ENCODE peak calls at places on chromosomes 1 and 21, in eight cellular contexts. J is sigmoid colon, V is GM23338, C is tibial artery, K is A549, O is PC-3, E is AG09309, S is GM12878. G is an unnamed sample.

GRCh38 chr1:227891223-227891954 is 56.3 kb downstream of the WNT9A start:
- DNase-seq in J (peak; percentile 57), V (no peak), C (peak; percentile 48), K (no peak), O (peak; percentile 44), E (no peak), S (no peak), G (no peak)

GRCh38 chr1:192826791-192827477 is 18.1 kb downstream of the RGS2 start:
- DNase-seq in J (no peak), V (no peak), C (no peak), K (peak; percentile 11), O (peak; percentile 91), E (no peak), S (no peak), G (no peak)

GRCh38 chr1:77829851-77830250 is 50.4 kb downstream of the MIGA1 start:
- DNase-seq in J (no peak), V (no peak), C (no peak), K (no peak), O (no peak), E (no peak), S (no peak), G (no peak)

GRCh38 chr1:240803151-240803550 is 191.2 kb upstream of the GREM2 start:
- DNase-seq in J (no peak), V (no peak), C (no peak), K (peak; percentile 61), O (peak; percentile 96), E (peak; percentile 23), S (no peak), G (no peak)

GRCh38 chr1:46362158-46362557 is 21.6 kb downstream of the NSUN4 start:
- DNase-seq in J (peak; percentile 5), V (no peak), C (no peak), K (no peak), O (no peak), E (no peak), S (no peak), G (no peak)

GRCh38 chr1:31398246-31398645 is 14.8 kb upstream of the SERINC2 start:
- DNase-seq in J (no peak), V (no peak), C (no peak), K (no peak), O (no peak), E (no peak), S (no peak), G (no peak)

GRCh38 chr1:110605446-110605845 is 712 bp downstream of the KCNA2 start:
- DNase-seq in J (no peak), V (no peak), C (no peak), K (no peak), O (no peak), E (no peak), S (no peak), G (no peak)

GRCh38 chr1:41015894-41016470 is 5.5 kb downstream of the SLFNL1 start:
- DNase-seq in J (no peak), V (no peak), C (peak; percentile 54), K (no peak), O (no peak), E (no peak), S (no peak), G (no peak)

GRCh38 chr1:81876901-81877750 is 76.4 kb downstream of the ADGRL2 start:
- DNase-seq in J (no peak), V (peak; percentile 38), C (no peak), K (no peak), O (no peak), E (no peak), S (no peak), G (peak; percentile 52)

GRCh38 chr1:58158006-58158405 is 388.5 kb downstream of the OMA1 start:
- DNase-seq in J (no peak), V (no peak), C (no peak), K (no peak), O (no peak), E (no peak), S (no peak), G (no peak)

GRCh38 chr1:240768979-240769378 is 157.0 kb upstream of the GREM2 start:
- DNase-seq in J (no peak), V (peak; percentile 7), C (no peak), K (no peak), O (peak; percentile 39), E (no peak), S (no peak), G (no peak)

GRCh38 chr1:225654277-225654597 is 1.3 kb upstream of the ENAH start:
- DNase-seq in J (no peak), V (peak; percentile 29), C (no peak), K (peak; percentile 37), O (no peak), E (no peak), S (no peak), G (no peak)

GRCh38 chr1:178323067-178323466 is 173.7 kb downstream of the CLEC20A start:
- DNase-seq in J (no peak), V (no peak), C (no peak), K (no peak), O (peak; percentile 65), E (no peak), S (no peak), G (no peak)

GRCh38 chr1:46529031-46529630 is 22.3 kb downstream of the KNCN start:
- DNase-seq in J (no peak), V (no peak), C (no peak), K (no peak), O (peak; percentile 40), E (no peak), S (no peak), G (no peak)

GRCh38 chr1:77642941-77643340 is 39.5 kb downstream of the ZZZ3 start:
- DNase-seq in J (no peak), V (peak; percentile 20), C (no peak), K (no peak), O (no peak), E (no peak), S (no peak), G (no peak)

GRCh38 chr1:88661188-88661587 is 22.9 kb upstream of the PKN2 start:
- DNase-seq in J (no peak), V (peak; percentile 17), C (no peak), K (no peak), O (no peak), E (no peak), S (no peak), G (no peak)

GRCh38 chr1:71587961-71588360 is 507.1 kb upstream of the ZRANB2 start:
- DNase-seq in J (no peak), V (peak; percentile 15), C (no peak), K (no peak), O (peak; percentile 47), E (peak; percentile 11), S (no peak), G (no peak)
- TF ChIP-seq CTCF in J (peak; percentile 23), V (peak; percentile 53), C (no peak), K (no peak), O (peak; percentile 60), E (peak; percentile 48), S (peak; percentile 31), G (peak; percentile 42)

DNA sequence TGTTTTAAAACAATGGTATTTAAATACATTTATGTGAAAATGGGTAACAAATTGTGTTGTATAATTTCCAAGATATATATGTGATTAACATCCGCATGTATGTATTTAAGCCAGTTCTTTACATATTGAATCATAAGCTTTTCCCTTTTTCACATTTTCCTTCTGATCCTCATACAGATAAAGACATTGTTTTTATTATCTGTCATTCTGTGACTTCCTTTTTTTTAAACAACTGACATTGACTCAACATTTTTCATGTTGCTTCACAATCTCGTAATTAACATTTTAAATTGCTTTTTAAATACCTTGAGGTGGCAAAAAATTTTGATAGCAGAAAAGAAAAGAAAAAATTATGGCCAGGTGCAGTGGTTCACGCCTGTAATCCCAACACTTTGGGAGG is 1.4 kb downstream of the STXBP3 start:
- DNase-seq in J (no peak), V (no peak), C (no peak), K (no peak), O (no peak), E (no peak), S (no peak), G (no peak)
- H3K4me3 ChIP-seq in J (no peak overlapping the region), V (peak overlapping the region; percentile 87), C (peak overlapping the region; percentile 79), K (peak overlapping the region; percentile 76), O (peak overlapping the region; percentile 95), E (no peak overlapping the region), S (no peak overlapping the region), G (no peak overlapping the region)

DNA sequence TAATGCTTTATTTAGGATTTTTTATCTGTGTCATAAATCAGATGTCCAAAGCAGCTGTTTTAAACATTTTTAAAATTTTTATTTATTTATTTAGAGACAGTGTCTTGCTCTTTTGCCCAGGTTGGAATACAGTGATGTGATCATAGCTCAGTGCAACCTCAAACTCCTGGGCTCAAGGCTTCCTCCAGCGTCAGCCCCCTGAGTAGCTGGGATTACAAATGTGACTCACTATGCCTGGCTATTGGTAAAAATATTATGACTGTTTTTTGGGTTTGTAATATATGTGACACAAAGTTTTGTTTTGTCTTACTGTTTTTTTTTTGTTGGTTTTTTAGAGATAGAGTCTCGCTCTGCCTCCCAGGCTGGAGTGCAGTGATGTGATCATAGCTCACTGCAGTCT is 11.8 kb downstream of the ZBED6 start:
- DNase-seq in J (no peak), V (no peak), C (no peak), K (no peak), O (no peak), E (peak; percentile 68), S (no peak), G (no peak)
- TF ChIP-seq CTCF in J (no peak), V (no peak), C (no peak), K (no peak), O (no peak), E (no peak), S (no peak), G (no peak)

DNA sequence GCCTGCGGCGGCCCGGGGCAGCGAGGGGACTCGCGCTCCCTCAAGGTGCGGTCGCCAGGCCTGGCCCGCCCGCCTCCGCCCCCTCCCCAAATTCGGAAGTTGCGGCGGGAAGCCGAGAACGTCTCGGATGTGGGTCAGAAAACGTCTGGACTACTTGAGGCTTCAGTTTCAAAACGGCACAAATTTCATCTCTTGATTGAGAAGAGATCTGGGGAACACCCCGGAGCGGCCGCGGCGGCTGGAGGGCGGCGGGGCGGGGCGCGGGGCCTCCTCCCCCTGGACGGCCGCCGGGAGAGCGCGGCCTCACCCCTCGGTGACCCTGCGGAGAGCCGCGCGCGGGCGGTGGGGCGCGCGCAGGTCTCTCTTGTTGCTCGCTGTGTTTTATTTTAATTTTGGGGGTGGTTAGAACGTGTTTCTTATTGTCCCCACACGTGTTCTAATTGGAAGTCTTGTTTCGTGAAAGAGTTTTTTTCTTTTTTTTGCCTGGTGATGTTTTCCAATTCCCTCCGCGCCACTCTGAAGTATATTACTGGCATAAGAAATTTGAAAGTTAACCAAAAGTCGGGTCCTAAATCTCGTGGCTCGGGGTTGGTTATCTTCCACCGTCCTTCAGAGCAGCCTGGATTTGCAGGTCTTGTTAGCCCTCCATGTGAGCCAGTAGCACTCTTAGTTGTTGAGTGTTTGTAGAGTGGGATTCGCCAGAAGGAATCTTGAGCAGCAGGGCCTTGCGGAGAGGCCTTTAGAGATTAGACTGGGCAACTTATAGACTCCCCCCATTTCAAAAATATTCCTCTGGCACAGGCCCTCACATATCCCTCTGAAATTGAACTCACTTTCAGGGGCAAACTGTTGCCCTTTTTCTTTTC is 749 bp downstream of the PCBP3 start:
- DNase-seq in J (no peak), V (peak; percentile 26), C (no peak), K (no peak), O (peak; percentile 15), E (no peak), S (no peak), G (no peak)
- H3K4me3 ChIP-seq in J (peak overlapping the region; percentile 29), V (peak overlapping the region; percentile 67), C (peak overlapping the region; percentile 43), K (peak overlapping the region; percentile 55), O (peak overlapping the region; percentile 66), E (peak overlapping the region; percentile 33), S (peak overlapping the region; percentile 60), G (peak overlapping the region; percentile 52)

G was measured in retinal pigment epithelial cell.